ENCODE peak calls at places on chromosome 13, in nine cellular contexts. R is stimulated activated CD8-positive, alpha-beta memory T cell treated with anti-CD3 and anti-CD28 coated beads, Interleukin-4, amount 100 ng/mL, for 1 hour; Q is stimulated activated CD4-positive, alpha-beta T cell treated with anti-CD3 and anti-CD28 coated beads, Interleukin-15, amount 100 ng/mL, for 48 hours; U is aorta; X is LNCaP clone FGC; B is T-helper 1 cell; K is Daoy; Z is T-helper 9 cell; Y is activated T-helper 1 cell treated with anti-CD3 and anti-CD28 coated beads, Interleukin-2, amount 50 U/mL, for 16 hours. A is an unnamed sample.
A peak's percentile ranks its signal among the peaks of the same experiment; 100 is the strongest.

GRCh38 chr13:94494021-94494420 is 14.5 kb upstream of the DCT start:
- DNase-seq in R (no peak), B (no peak), K (no peak), Y (no peak), U (no peak), Z (no peak), X (no peak), Q (no peak), A (no peak)

GRCh38 chr13:86563308-86563707 is 764.1 kb upstream of the SLITRK6 start:
- DNase-seq in U (no peak), Q (no peak), Z (no peak), B (no peak), X (no peak), R (no peak), Y (no peak), K (peak; percentile 59), A (no peak)

GRCh38 chr13:36356058-36356457 is 9.9 kb upstream of the SPART start:
- DNase-seq in Y (no peak), B (no peak), Q (no peak), R (no peak), Z (no peak), X (no peak), U (no peak), K (no peak), A (no peak)

GRCh38 chr13:76828316-76828741 is 57.9 kb downstream of the KCTD12 start:
- DNase-seq in X (no peak), K (no peak), Z (no peak), Y (no peak), Q (no peak), R (no peak), U (no peak), B (no peak), A (no peak)

GRCh38 chr13:52665325-52665724 is 12.7 kb downstream of the SUGT1 start:
- DNase-seq in X (no peak), K (no peak), Q (no peak), R (no peak), Y (no peak), B (no peak), Z (no peak), U (no peak), A (peak; percentile 7)

GRCh38 chr13:109870281-109871017 is 84.1 kb upstream of the IRS2 start:
- DNase-seq in K (no peak), B (no peak), X (no peak), Z (no peak), Y (no peak), Q (no peak), U (no peak), R (no peak), A (no peak)

GRCh38 chr13:78657699-78658629 is 991 bp downstream of the OBI1 start:
- DNase-seq in Q (no peak), Z (no peak), R (no peak), U (no peak), B (no peak), X (no peak), K (no peak), Y (no peak), A (no peak)

GRCh38 chr13:63117710-63118109 is 1702.1 kb upstream of the PCDH20 start:
- DNase-seq in Z (no peak), B (no peak), K (no peak), U (no peak), X (no peak), R (no peak), Y (no peak), Q (no peak), A (no peak)

GRCh38 chr13:22049384-22049783 is 378.5 kb downstream of the FGF9 start:
- DNase-seq in Z (no peak), Q (no peak), R (no peak), K (peak; percentile 41), Y (no peak), U (no peak), B (no peak), X (no peak), A (no peak)

GRCh38 chr13:95533545-95534135 is 18.9 kb upstream of the CLDN10 start:
- DNase-seq in X (no peak), U (no peak), R (no peak), Z (no peak), Y (no peak), K (peak; percentile 52), B (no peak), Q (no peak), A (no peak)

A was measured in SW 1271.